ENCODE peak calls at places on chromosomes 3 and 15, in four cellular contexts. E is body of pancreas, R is mammary epithelial cell, K is dorsolateral prefrontal cortex. V is an unnamed sample. For H3K27me3, the result is how much of the 10 kb centered on the place peaks cover.

GRCh38 chr15:90131848-90132247 is 29.6 kb upstream of the IDH2 start:
- DNase-seq in E (no peak), R (no peak), K (no peak), V (no peak)

GRCh38 chr15:24745276-24745675 is 69.7 kb downstream of the NPAP1 start:
- DNase-seq in E (no peak), R (no peak), K (no peak), V (no peak)

GRCh38 chr3:1374471-1374870 is 281.6 kb downstream of the CNTN6 start:
- DNase-seq in E (no peak), R (no peak), K (no peak), V (no peak)

GRCh38 chr15:94584833-94585244 is 353.5 kb downstream of the MCTP2 start:
- DNase-seq in E (no peak), R (peak), K (no peak), V (no peak)

GRCh38 chr15:75836953-75837321 is 6.3 kb upstream of the UBE2Q2 start:
- DNase-seq in E (no peak), R (peak), K (no peak), V (no peak)

GRCh38 chr3:128068156-128068620 is 16.0 kb downstream of the SEC61A1 start:
- DNase-seq in E (no peak), R (no peak), K (no peak), V (peak)

GRCh38 chr15:90004671-90005070 is 3.5 kb downstream of the ZNF710 start:
- DNase-seq in E (peak), R (peak), K (no peak), V (no peak)

GRCh38 chr3:111035316-111035715 is 36.3 kb upstream of the NECTIN3 start:
- DNase-seq in E (no peak), R (no peak), K (no peak), V (no peak)

GRCh38 chr3:192888121-192888520 is 29.5 kb downstream of the MB21D2 start:
- DNase-seq in E (no peak), R (no peak), K (no peak), V (no peak)

GRCh38 chr15:71526061-71526460 is 284.3 kb upstream of the NR2E3 start:
- DNase-seq in E (no peak), R (no peak), K (no peak), V (no peak)

GRCh38 chr15:31786360-31786759 is 244.0 kb upstream of the CHRNA7 start:
- DNase-seq in E (no peak), R (no peak), K (no peak), V (no peak)

GRCh38 chr3:124248471-124249028 is 256.6 kb upstream of the ROPN1 start:
- DNase-seq in E (peak), R (peak), K (peak), V (no peak)

GRCh38 chr3:50324351-50325144 is 2.0 kb upstream of the HYAL2 start:
- DNase-seq in E (peak), R (peak), K (peak), V (peak)

GRCh38 chr15:31125061-31125460 is 23.5 kb upstream of the TRPM1 start:
- DNase-seq in E (no peak), R (no peak), K (no peak), V (no peak)

GRCh38 chr15:74384566-74385441 is 17.4 kb upstream of the CYP11A1 start:
- DNase-seq in E (no peak), R (peak), K (no peak), V (no peak)

GRCh38 chr15:58165661-58166060 is 27.5 kb downstream of the AQP9 start:
- DNase-seq in E (peak), R (no peak), K (peak), V (no peak)

GRCh38 chr3:57164606-57165573 is at the start of gene IL17RD:
- DNase-seq in E (peak), R (peak), K (no peak), V (peak)

GRCh38 chr3:181704421-181705066 is 7.2 kb upstream of the SOX2 start:
- DNase-seq in E (no peak), R (no peak), K (no peak), V (no peak)

GRCh38 chr3:135325726-135326245 is 530.7 kb downstream of the EPHB1 start:
- DNase-seq in E (no peak), R (no peak), K (no peak), V (peak)

GRCh38 chr15:85639752-85640381 is 154.9 kb downstream of the KLHL25 start:
- DNase-seq in E (no peak), R (peak), K (no peak), V (no peak)

GRCh38 chr15:48046813-48047483 is 73.8 kb upstream of the SLC24A5 start:
- DNase-seq in E (no peak), R (no peak), K (no peak), V (no peak)

GRCh38 chr15:97645758-97646157 is 314.7 kb upstream of the ARRDC4 start:
- DNase-seq in E (no peak), R (no peak), K (no peak), V (no peak)

GRCh38 chr15:92277776-92278175 is 115.9 kb upstream of the ST8SIA2 start:
- DNase-seq in E (no peak), R (peak), K (no peak), V (peak)

GRCh38 chr15:98815207-98815606 is 166.9 kb downstream of the IGF1R start:
- DNase-seq in E (no peak), R (peak), K (peak), V (no peak)

DNA sequence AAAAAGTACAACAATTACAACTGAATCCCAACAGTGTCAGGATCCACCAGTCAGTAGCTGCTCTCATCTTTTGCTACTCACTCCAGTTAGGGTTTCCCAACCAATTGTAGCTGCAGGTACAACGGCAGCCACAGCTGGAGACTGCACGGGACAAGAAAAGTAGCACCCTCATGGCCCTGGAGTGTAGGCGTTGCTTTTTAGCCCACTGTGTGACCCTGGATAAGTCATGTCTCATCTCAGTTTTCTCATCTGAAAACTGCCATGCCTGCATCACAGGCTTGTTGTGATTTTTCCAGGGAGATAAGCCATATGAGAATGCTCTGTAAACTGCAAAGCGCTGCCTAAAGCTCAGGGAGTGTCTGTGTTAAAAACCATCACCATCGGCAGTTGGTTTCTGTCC is 535.6 kb upstream of the IL12A start:
- DNase-seq in E (no peak), R (no peak), K (no peak), V (no peak)
- H3K27ac ChIP-seq in E (no peak), R (no peak), K (no peak), V (no peak)

DNA sequence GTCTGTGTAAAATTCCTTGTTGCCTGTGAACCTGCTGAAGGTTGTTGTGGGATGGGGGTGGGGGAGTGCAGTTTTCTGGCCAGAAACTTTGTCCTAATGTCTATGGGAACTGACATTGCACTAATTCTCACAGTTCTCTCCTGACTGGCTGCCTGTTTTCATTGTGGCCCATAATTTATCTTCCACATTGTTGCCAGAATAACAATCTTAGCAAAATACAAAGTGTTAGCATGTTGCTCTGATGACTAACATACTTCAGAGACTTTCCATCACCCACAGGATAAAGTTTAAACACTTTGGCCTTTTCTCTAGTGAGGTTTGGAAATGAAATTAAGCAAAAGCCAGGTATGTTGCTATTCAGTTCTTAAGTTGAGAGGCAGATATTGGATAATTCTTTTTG is 81.4 kb upstream of the TBC1D5 start:
- DNase-seq in E (no peak), R (no peak), K (no peak), V (no peak)
- H3K27me3 ChIP-seq in E (under half), R (under half), K (under half), V (under half)

DNA sequence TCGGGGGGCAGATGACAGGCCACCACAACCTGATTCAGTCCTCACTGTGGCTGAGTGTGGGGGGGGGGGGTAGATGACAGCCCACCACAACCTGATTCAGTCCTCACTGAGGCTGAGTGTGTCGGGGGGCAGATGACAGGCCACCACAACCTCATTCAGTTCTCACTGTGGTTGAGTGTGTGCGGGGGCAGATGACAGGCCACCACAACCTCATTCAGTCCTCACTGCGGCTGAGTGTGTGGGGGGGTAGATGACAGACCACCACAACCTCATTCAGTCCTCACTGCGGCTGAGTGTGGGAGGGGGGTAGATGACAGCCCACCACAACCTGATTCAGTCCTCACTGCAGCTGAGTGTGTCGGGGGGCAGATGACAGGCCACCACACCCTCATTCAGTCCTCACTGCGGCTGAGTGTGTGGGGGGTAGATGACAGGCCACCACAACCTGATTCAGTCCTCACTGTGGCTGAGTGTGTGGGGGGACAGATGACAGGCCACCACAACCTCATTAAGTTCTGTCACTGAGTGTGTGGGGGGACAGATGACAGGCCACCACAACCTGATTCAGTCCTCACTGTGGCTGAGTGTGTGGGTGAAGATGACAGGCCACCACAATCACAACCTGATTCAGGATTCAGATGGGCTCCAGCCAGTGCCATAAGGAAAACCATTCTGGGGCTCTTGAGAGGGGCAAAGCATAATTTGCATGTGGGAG is 16.9 kb downstream of the ZNF717 start:
- DNase-seq in E (no peak), R (no peak), K (no peak), V (no peak)
- H3K27ac ChIP-seq in E (no peak), R (no peak), K (no peak), V (no peak)

GRCh38 chr15:51093488-51093864 is 1.2 kb downstream of the TNFAIP8L3 start:
- DNase-seq in E (no peak), R (no peak), K (no peak), V (no peak)

GRCh38 chr15:51095681-51096331 is 1.1 kb upstream of the TNFAIP8L3 start:
- DNase-seq in E (no peak), R (no peak), K (no peak), V (no peak)

GRCh38 chr15:51092480-51092879 is 2.2 kb downstream of the TNFAIP8L3 start:
- DNase-seq in E (no peak), R (no peak), K (no peak), V (no peak)

GRCh38 chr15:51094606-51095569 is at the start of gene TNFAIP8L3:
- DNase-seq in E (no peak), R (peak), K (no peak), V (peak)

GRCh38 chr15:51093865-51094605 is 671 bp downstream of the TNFAIP8L3 start:
- DNase-seq in E (no peak), R (peak), K (no peak), V (peak)
- H3K27me3 ChIP-seq in E (under half), R (under half), K (under half), V (under half)

GRCh38 chr3:15983693-15984092 is 185.9 kb upstream of the ANKRD28 start:
- DNase-seq in E (no peak), R (no peak), K (no peak), V (no peak)
- H3K27ac ChIP-seq in E (no peak), R (peak), K (peak), V (no peak)

GRCh38 chr15:41992803-41993190 is 20.4 kb upstream of the EHD4 start:
- DNase-seq in E (no peak), R (no peak), K (no peak), V (no peak)
- H3K27me3 ChIP-seq in E (under half), R (under half), K (under half), V (under half)

DNA sequence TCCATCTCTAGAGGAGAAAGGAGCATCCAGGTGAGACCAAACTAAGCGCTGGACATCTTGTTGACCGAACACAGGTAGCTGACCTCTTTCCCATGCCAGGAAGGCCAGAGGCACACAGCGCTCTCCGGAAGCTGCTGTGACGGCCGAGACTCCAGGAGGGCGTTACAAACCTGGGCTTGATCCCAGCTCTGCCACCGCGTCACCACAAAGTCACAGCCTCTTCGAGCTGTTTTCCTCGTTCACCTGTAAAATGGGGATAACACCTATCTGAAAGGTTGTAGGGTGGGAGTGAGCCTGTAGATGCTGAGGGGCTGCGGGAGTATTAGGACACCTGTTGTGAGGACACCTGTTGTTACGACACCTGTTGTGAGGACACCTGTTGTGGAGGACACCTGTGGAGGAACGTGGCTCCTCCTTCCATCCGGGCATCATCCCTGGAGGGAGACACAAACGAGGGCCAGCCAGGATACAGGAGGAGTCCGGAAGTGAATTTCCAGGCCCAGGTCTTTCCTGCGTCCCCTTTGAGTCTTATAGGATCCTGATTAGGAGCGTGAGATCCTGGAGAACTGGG is 2.3 kb upstream of the MUC4 start:
- DNase-seq in E (no peak), R (no peak), K (no peak), V (no peak)
- H3K27ac ChIP-seq in E (no peak), R (no peak), K (no peak), V (no peak)

GRCh38 chr15:65337436-65338070 is 33.1 kb downstream of the RNU5B-1 start:
- DNase-seq in E (no peak), R (no peak), K (no peak), V (peak)

GRCh38 chr15:65339436-65339835 is 35.0 kb downstream of the RNU5B-1 start:
- DNase-seq in E (no peak), R (no peak), K (no peak), V (no peak)

GRCh38 chr15:65338366-65338765 is 33.9 kb downstream of the RNU5B-1 start:
- DNase-seq in E (no peak), R (no peak), K (no peak), V (no peak)

GRCh38 chr15:65339926-65340325 is 35.4 kb downstream of the RNU5B-1 start:
- DNase-seq in E (no peak), R (no peak), K (no peak), V (peak)

DNA sequence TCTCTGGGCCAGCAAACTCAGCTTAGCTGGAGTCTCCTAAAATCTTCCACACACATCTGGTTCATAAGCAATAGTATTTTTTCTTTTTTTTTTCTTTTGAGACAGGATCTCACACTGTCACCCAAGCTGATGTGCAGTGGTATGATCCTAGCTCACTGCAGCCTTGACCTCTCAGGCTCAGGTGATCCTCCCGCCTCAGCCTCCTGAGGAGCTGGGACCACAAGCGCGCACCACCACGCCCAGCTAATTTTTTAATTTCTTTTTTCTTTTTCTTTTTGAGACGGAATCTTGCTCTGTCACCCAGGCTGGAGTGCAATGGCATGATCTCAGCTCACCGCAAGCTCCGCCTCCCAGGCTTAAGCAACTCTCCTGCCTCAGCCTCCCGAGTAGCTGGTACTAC is 34.3 kb downstream of the RNU5B-1 start:
- DNase-seq in E (no peak), R (no peak), K (no peak), V (no peak)
- H3K27me3 ChIP-seq in E (under half), R (under half), K (under half), V (under half)